ENCODE peak calls at places on chromosomes 12 and 14, in four cellular contexts. E, R, M and Y are unnamed samples.
A peak's percentile ranks its signal among the peaks of the same experiment; 100 is the strongest.

GRCh38 chr12:112839386-112839972 is 47.9 kb downstream of the RPH3A start:
- DNase-seq in E (no peak), R (peak; percentile 96), M (no peak), Y (no peak)

GRCh38 chr14:37124617-37125016 is 47.8 kb downstream of the SLC25A21 start:
- DNase-seq in E (no peak), R (no peak), M (no peak), Y (no peak)

GRCh38 chr12:10033783-10034381 is 3.4 kb downstream of the CLEC9A start:
- DNase-seq in E (no peak), R (no peak), M (no peak), Y (no peak)

GRCh38 chr12:99978152-99978551 is 6.6 kb downstream of the ANKS1B start:
- DNase-seq in E (no peak), R (no peak), M (no peak), Y (no peak)

GRCh38 chr14:29724991-29725390 is 202.7 kb downstream of the PRKD1 start:
- DNase-seq in E (no peak), R (no peak), M (no peak), Y (no peak)

GRCh38 chr12:91355150-91356006 is 172.8 kb upstream of the DCN start:
- DNase-seq in E (peak; percentile 56), R (peak; percentile 21), M (peak; percentile 45), Y (peak; percentile 63)

GRCh38 chr12:5520037-5520436 is 88.1 kb downstream of the NTF3 start:
- DNase-seq in E (no peak), R (no peak), M (no peak), Y (no peak)

GRCh38 chr12:105922670-105923102 is 216.1 kb downstream of the NUAK1 start:
- DNase-seq in E (no peak), R (no peak), M (no peak), Y (no peak)

GRCh38 chr12:93978553-93978952 is 169.8 kb upstream of the PLXNC1 start:
- DNase-seq in E (no peak), R (no peak), M (peak; percentile 73), Y (no peak)

GRCh38 chr14:102659797-102660196 is 67.3 kb downstream of the RCOR1 start:
- DNase-seq in E (no peak), R (peak; percentile 25), M (no peak), Y (no peak)

GRCh38 chr14:78022059-78022458 is 148.1 kb upstream of the NRXN3 start:
- DNase-seq in E (peak; percentile 22), R (no peak), M (no peak), Y (no peak)

GRCh38 chr12:121964813-121965643 is 46.6 kb downstream of the CFAP251 start:
- DNase-seq in E (no peak), R (no peak), M (no peak), Y (no peak)

GRCh38 chr12:997505-997904 is 6.5 kb downstream of the ERC1 start:
- DNase-seq in E (no peak), R (no peak), M (no peak), Y (no peak)

GRCh38 chr12:32312049-32312670 is 87.2 kb upstream of the FGD4 start:
- DNase-seq in E (no peak), R (peak; percentile 45), M (peak; percentile 50), Y (no peak)

GRCh38 chr12:105221588-105222325 is 14.2 kb downstream of the APPL2 start:
- DNase-seq in E (no peak), R (no peak), M (no peak), Y (no peak)

GRCh38 chr12:1936406-1937320 is 18.2 kb upstream of the CACNA2D4 start:
- DNase-seq in E (peak; percentile 65), R (peak; percentile 14), M (no peak), Y (peak; percentile 85)

GRCh38 chr12:121467638-121468403 is 67.9 kb downstream of the RNF34 start:
- DNase-seq in E (no peak), R (no peak), M (no peak), Y (no peak)

GRCh38 chr12:38638401-38638800 is 267.0 kb downstream of the CPNE8 start:
- DNase-seq in E (no peak), R (no peak), M (no peak), Y (no peak)

GRCh38 chr12:24778486-24779304 is 170.2 kb downstream of the BCAT1 start:
- DNase-seq in E (no peak), R (no peak), M (peak; percentile 19), Y (no peak)

GRCh38 chr14:92501891-92502351 is 11.7 kb upstream of the RIN3 start:
- DNase-seq in E (no peak), R (no peak), M (peak; percentile 59), Y (no peak)

GRCh38 chr14:53493310-53493709 is 340.2 kb upstream of the DDHD1 start:
- DNase-seq in E (no peak), R (no peak), M (no peak), Y (no peak)

GRCh38 chr12:39429809-39430208 is 13.1 kb downstream of the KIF21A start:
- DNase-seq in E (no peak), R (no peak), M (no peak), Y (no peak)

GRCh38 chr12:131621701-131622421 is 89.0 kb upstream of the SFSWAP start:
- DNase-seq in E (no peak), R (no peak), M (no peak), Y (peak; percentile 86)

GRCh38 chr12:86290615-86291014 is 34.4 kb upstream of the MGAT4C start:
- DNase-seq in E (no peak), R (no peak), M (no peak), Y (no peak)

GRCh38 chr14:101808894-101809670 is 47.6 kb downstream of the PPP2R5C start:
- DNase-seq in E (no peak), R (no peak), M (no peak), Y (no peak)

GRCh38 chr14:64040044-64040443 is 187.2 kb downstream of the SYNE2 start:
- DNase-seq in E (no peak), R (no peak), M (no peak), Y (no peak)
- TF ChIP-seq CTCF in E (peak; percentile 22), R (no peak), M (peak; percentile 37), Y (peak; percentile 22)

GRCh38 chr12:107317751-107318553 is 224.6 kb upstream of the CRY1 start:
- DNase-seq in E (peak; percentile 84), R (no peak), M (peak; percentile 55), Y (no peak)
- TF ChIP-seq CTCF in E (no peak), R (peak; percentile 69), M (no peak), Y (no peak)

GRCh38 chr14:35404496-35405303 is at the start of gene NFKBIA:
- DNase-seq in E (peak; percentile 94), R (peak; percentile 44), M (no peak), Y (peak; percentile 95)
- TF ChIP-seq CTCF in E (peak; percentile 34), R (peak; percentile 21), M (peak; percentile 35), Y (peak; percentile 41)

GRCh38 chr12:27693403-27693802 is 2.8 kb upstream of the REP15 start:
- DNase-seq in E (no peak), R (no peak), M (no peak), Y (no peak)
- TF ChIP-seq CTCF in E (no peak), R (no peak), M (no peak), Y (no peak)

GRCh38 chr14:71491925-71492324 is 440.3 kb upstream of the RGS6 start:
- DNase-seq in E (no peak), R (no peak), M (no peak), Y (no peak)
- TF ChIP-seq CTCF in E (no peak), R (no peak), M (no peak), Y (no peak)

GRCh38 chr14:74326369-74327152 is 21.7 kb upstream of the VRTN start:
- DNase-seq in E (no peak), R (no peak), M (no peak), Y (no peak)

GRCh38 chr14:74325446-74325845 is 22.7 kb upstream of the ABCD4 start:
- DNase-seq in E (no peak), R (no peak), M (no peak), Y (no peak)

GRCh38 chr14:74324945-74325361 is 22.2 kb upstream of the ABCD4 start:
- DNase-seq in E (no peak), R (no peak), M (no peak), Y (no peak)
- TF ChIP-seq CTCF in E (peak; percentile 57), R (peak; percentile 74), M (peak; percentile 76), Y (peak; percentile 58)